ENCODE peak calls at places on chromosome 13, in six cellular contexts. O is colonic mucosa, W is astrocyte, I is ascending aorta, Q is thoracic aorta, R is uterus. K is an unnamed sample. For H3K4me1 and H3K36me3, the result is how much of the 10 kb centered on the place peaks cover.

GRCh38 chr13:104382941-104383340 is 1316.7 kb upstream of the SLC10A2 start:
- DNase-seq in O (no peak), W (peak), I (no peak), Q (no peak), R (no peak), K (no peak)

GRCh38 chr13:98207411-98207810 is 30.3 kb upstream of the RNF113B start:
- DNase-seq in O (no peak), W (peak), I (no peak), Q (no peak), R (no peak), K (no peak)

GRCh38 chr13:64640002-64640401 is 2590.1 kb downstream of the PCDH9 start:
- DNase-seq in O (no peak), W (no peak), I (no peak), Q (no peak), R (no peak), K (no peak)

GRCh38 chr13:98457053-98457452 is 119.9 kb downstream of the STK24 start:
- DNase-seq in O (no peak), W (no peak), I (no peak), Q (no peak), R (no peak), K (peak)

GRCh38 chr13:111384441-111385181 is 64.2 kb downstream of the TEX29 start:
- DNase-seq in O (no peak), W (no peak), I (peak), Q (no peak), R (no peak), K (no peak)

GRCh38 chr13:41614671-41615519 is 157.5 kb downstream of the RGCC start:
- DNase-seq in O (no peak), W (peak), I (no peak), Q (no peak), R (peak), K (no peak)

GRCh38 chr13:100883453-100883852 is 208.9 kb upstream of the TMTC4 start:
- DNase-seq in O (no peak), W (no peak), I (no peak), Q (no peak), R (no peak), K (no peak)

GRCh38 chr13:111283991-111284390 is 36.5 kb upstream of the TEX29 start:
- DNase-seq in O (no peak), W (no peak), I (peak), Q (no peak), R (no peak), K (no peak)

GRCh38 chr13:88031980-88032562 is 360.9 kb downstream of the SLITRK5 start:
- DNase-seq in O (no peak), W (peak), I (no peak), Q (no peak), R (no peak), K (no peak)

GRCh38 chr13:77584111-77584510 is 48.6 kb downstream of the SCEL start:
- DNase-seq in O (no peak), W (no peak), I (no peak), Q (no peak), R (no peak), K (no peak)

GRCh38 chr13:72959643-72960042 is 99.2 kb upstream of the KLF5 start:
- DNase-seq in O (no peak), W (peak), I (no peak), Q (no peak), R (no peak), K (no peak)

GRCh38 chr13:87675851-87676250 is 4.7 kb downstream of the SLITRK5 start:
- DNase-seq in O (no peak), W (no peak), I (no peak), Q (no peak), R (no peak), K (no peak)

GRCh38 chr13:81058211-81058915 is 717.4 kb upstream of the SPRY2 start:
- DNase-seq in O (no peak), W (no peak), I (no peak), Q (no peak), R (no peak), K (no peak)

GRCh38 chr13:28574617-28575142 is 79.8 kb upstream of the FLT1 start:
- DNase-seq in O (peak), W (peak), I (peak), Q (no peak), R (no peak), K (no peak)

GRCh38 chr13:81987159-81987558 is 1646.2 kb upstream of the SPRY2 start:
- DNase-seq in O (no peak), W (no peak), I (no peak), Q (no peak), R (no peak), K (no peak)

GRCh38 chr13:26584713-26585112 is 27.2 kb downstream of the WASF3 start:
- DNase-seq in O (no peak), W (peak), I (no peak), Q (no peak), R (no peak), K (no peak)

GRCh38 chr13:34164585-34164984 is 346.6 kb downstream of the RFC3 start:
- DNase-seq in O (no peak), W (peak), I (no peak), Q (no peak), R (no peak), K (no peak)

GRCh38 chr13:110640591-110641029 is 25.3 kb downstream of the NAXD start:
- DNase-seq in O (no peak), W (peak), I (no peak), Q (no peak), R (no peak), K (peak)

GRCh38 chr13:69970521-69970920 is 137.1 kb upstream of the ATXN8OS start:
- DNase-seq in O (no peak), W (peak), I (no peak), Q (no peak), R (no peak), K (no peak)

GRCh38 chr13:110551284-110551683 is 10.2 kb downstream of the RAB20 start:
- DNase-seq in O (no peak), W (no peak), I (no peak), Q (no peak), R (no peak), K (no peak)

GRCh38 chr13:93248627-93249047 is 22.0 kb downstream of the GPC6 start:
- DNase-seq in O (no peak), W (peak), I (peak), Q (no peak), R (no peak), K (no peak)

GRCh38 chr13:80342541-80343371 is 1.8 kb upstream of the SPRY2 start:
- DNase-seq in O (peak), W (peak), I (peak), Q (no peak), R (peak), K (peak)

GRCh38 chr13:21595546-21595822 is 8.5 kb downstream of the MICU2 start:
- DNase-seq in O (no peak), W (no peak), I (no peak), Q (no peak), R (no peak), K (no peak)

GRCh38 chr13:110221331-110221730 is 85.6 kb downstream of the COL4A1 start:
- DNase-seq in O (no peak), W (no peak), I (no peak), Q (no peak), R (no peak), K (no peak)

GRCh38 chr13:109744512-109745051 is 41.8 kb downstream of the IRS2 start:
- DNase-seq in O (peak), W (peak), I (no peak), Q (no peak), R (peak), K (peak)

GRCh38 chr13:79654520-79654919 is 173.6 kb downstream of the NDFIP2 start:
- DNase-seq in O (no peak), W (peak), I (no peak), Q (no peak), R (no peak), K (no peak)

GRCh38 chr13:110457361-110457760 is 104.2 kb downstream of the RAB20 start:
- DNase-seq in O (no peak), W (no peak), I (no peak), Q (no peak), R (no peak), K (no peak)

GRCh38 chr13:21443171-21443570 is 15.9 kb downstream of the ZDHHC20 start:
- DNase-seq in O (no peak), W (no peak), I (no peak), Q (no peak), R (no peak), K (no peak)

GRCh38 chr13:101447852-101448251 is 4.6 kb upstream of the ITGBL1 start:
- DNase-seq in O (no peak), W (peak), I (no peak), Q (no peak), R (no peak), K (no peak)

GRCh38 chr13:31200636-31200970 is 828 bp downstream of the B3GLCT start:
- DNase-seq in O (peak), W (no peak), I (peak), Q (no peak), R (peak), K (peak)

GRCh38 chr13:38888309-38888708 is 102.3 kb downstream of the STOML3 start:
- DNase-seq in O (no peak), W (peak), I (no peak), Q (no peak), R (no peak), K (no peak)

GRCh38 chr13:41465215-41465907 is 8.0 kb downstream of the RGCC start:
- DNase-seq in O (peak), W (peak), I (peak), Q (no peak), R (no peak), K (peak)

GRCh38 chr13:27533155-27533643 is 82.8 kb upstream of the MTIF3 start:
- DNase-seq in O (peak), W (peak), I (peak), Q (no peak), R (peak), K (peak)

GRCh38 chr13:31434613-31435012 is 234.8 kb downstream of the B3GLCT start:
- DNase-seq in O (no peak), W (no peak), I (no peak), Q (no peak), R (no peak), K (no peak)

GRCh38 chr13:31174018-31174417 is 12.3 kb upstream of the HSPH1 start:
- DNase-seq in O (no peak), W (peak), I (no peak), Q (no peak), R (no peak), K (no peak)

GRCh38 chr13:76884167-76884566 is 2.0 kb downstream of the KCTD12 start:
- DNase-seq in O (peak), W (no peak), I (no peak), Q (no peak), R (peak), K (peak)

GRCh38 chr13:104372128-104372527 is 1305.9 kb upstream of the SLC10A2 start:
- DNase-seq in O (no peak), W (no peak), I (no peak), Q (no peak), R (no peak), K (no peak)

GRCh38 chr13:114341003-114341777 is 26.9 kb downstream of the CHAMP1 start:
- DNase-seq in O (no peak), W (no peak), I (no peak), Q (no peak), R (no peak), K (no peak)

GRCh38 chr13:99498304-99499161 is 2.7 kb upstream of the TM9SF2 start:
- DNase-seq in O (peak), W (peak), I (peak), Q (peak), R (peak), K (peak)

GRCh38 chr13:99505814-99506269 is 4.6 kb downstream of the TM9SF2 start:
- DNase-seq in O (no peak), W (peak), I (no peak), Q (no peak), R (no peak), K (no peak)

GRCh38 chr13:99501952-99502310 is 659 bp downstream of the TM9SF2 start:
- DNase-seq in O (peak), W (peak), I (no peak), Q (no peak), R (no peak), K (no peak)

GRCh38 chr13:99500839-99501134 is 485 bp upstream of the TM9SF2 start:
- DNase-seq in O (no peak), W (no peak), I (no peak), Q (no peak), R (no peak), K (no peak)

DNA sequence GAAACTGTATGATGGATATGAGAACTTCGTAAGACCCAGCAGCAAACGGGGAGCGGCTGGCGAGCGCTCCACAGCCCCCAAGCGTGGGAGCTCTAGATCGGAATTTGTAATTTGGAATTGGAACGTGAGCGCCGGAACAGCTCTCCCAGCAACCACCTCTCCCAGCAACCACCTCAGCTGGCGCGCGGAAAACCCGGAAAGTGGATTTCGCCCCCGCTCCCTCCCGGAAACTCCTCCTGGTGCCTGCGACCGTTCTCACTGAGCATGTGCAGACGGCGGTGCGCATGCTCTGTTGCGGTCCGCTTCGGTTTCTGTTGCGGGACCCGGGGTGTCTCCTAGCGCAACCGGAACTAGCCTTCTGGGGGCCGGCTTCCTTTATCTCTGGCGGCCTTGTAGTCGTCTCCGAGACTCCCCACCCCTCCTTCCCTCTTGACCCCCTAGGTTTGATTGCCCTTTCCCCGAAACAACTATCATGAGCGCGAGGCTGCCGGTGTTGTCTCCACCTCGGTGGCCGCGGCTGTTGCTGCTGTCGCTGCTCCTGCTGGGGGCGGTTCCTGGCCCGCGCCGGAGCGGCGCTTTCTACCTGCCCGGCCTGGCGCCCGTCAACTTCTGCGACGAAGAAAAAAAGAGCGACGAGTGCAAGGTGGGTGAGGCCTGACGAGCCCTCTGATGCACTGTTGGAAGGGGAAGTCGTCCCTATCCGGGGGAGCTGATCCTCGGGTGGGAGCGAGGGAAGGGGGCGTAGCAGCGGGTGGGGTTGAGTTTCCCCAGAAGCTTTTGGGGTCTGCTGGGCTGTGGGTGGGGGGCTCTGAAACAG is at the start of gene TM9SF2:
- DNase-seq in O (peak), W (peak), I (peak), Q (peak), R (peak), K (peak)
- H3K4me1 ChIP-seq in O (under half), W (under half), I (under half), Q (under half), R (under half), K (half or more)

DNA sequence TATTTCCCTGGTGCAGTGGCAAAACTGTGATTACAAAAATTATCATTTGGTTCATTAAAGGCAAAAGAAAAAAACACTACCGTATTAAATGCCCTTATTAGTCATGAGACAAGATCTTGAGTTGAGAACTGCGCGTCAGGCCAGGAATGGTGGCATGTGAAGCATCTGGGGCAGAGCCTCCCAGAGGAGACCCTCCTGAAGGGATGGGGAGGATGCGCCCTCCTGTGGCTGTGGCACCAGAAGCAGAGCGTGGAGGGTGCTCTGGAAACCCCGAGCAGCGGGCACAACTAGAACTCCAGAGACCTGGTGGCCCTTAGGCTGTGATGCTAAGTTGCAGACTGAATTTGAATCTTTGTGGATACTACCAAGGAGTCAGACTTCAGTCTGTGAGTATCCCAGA is 11.5 kb downstream of the CUL4A start:
- DNase-seq in O (no peak), W (peak), I (no peak), Q (no peak), R (no peak), K (peak)
- H3K36me3 ChIP-seq in O (under half), W (under half), I (under half), Q (under half), R (under half), K (half or more)

GRCh38 chr13:45349438-45349837 is 8.5 kb upstream of the TPT1 start:
- DNase-seq in O (no peak), W (no peak), I (no peak), Q (no peak), R (no peak), K (no peak)
- H3K27ac ChIP-seq in O (no peak), W (no peak), I (no peak), Q (no peak), R (peak), K (peak)

GRCh38 chr13:113209880-113210421 is 538 bp downstream of the CUL4A start:
- DNase-seq in O (peak), W (peak), I (peak), Q (no peak), R (peak), K (peak)

GRCh38 chr13:113205428-113205931 is 3.0 kb downstream of the PCID2 start:
- DNase-seq in O (no peak), W (peak), I (no peak), Q (no peak), R (no peak), K (no peak)

GRCh38 chr13:113208424-113209335 is at the start of gene PCID2:
- DNase-seq in O (peak), W (peak), I (peak), Q (peak), R (peak), K (peak)

GRCh38 chr13:113209336-113209879 is at the start of gene CUL4A:
- DNase-seq in O (peak), W (peak), I (peak), Q (no peak), R (peak), K (peak)

DNA sequence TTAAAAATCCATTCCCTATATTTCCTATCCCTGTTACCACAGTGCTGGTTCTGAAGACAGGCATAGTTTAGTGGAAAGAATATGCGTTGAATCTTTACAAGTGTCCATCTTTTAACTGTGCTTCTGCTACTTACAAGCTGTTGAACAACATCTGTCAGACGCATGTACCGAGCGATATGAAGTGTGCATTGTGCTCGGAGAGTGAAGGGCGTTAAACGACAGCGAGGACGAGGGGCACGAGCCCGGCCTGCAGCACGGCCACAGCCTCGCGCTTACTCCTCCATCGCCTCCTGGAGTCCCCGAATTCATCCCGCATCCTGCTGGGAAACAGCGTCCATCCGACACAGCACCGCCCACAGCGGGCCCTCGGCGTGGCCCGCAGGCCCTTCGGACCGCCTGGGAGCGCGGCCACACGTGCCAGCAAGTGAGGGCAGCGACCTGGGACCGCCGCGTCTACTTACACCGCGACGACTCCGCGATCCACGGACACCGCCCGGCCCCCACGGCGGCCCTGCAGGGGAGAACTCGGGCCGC is 512 bp downstream of the PCID2 start:
- DNase-seq in O (peak), W (peak), I (peak), Q (no peak), R (no peak), K (peak)
- H3K4me1 ChIP-seq in O (under half), W (under half), I (under half), Q (under half), R (under half), K (half or more)

GRCh38 chr13:112558696-112559418 is 29.1 kb downstream of the TUBGCP3 start:
- DNase-seq in O (no peak), W (no peak), I (no peak), Q (no peak), R (no peak), K (no peak)

GRCh38 chr13:112567161-112567862 is 20.6 kb downstream of the TUBGCP3 start:
- DNase-seq in O (no peak), W (peak), I (no peak), Q (no peak), R (no peak), K (no peak)

GRCh38 chr13:112562254-112562653 is 25.7 kb downstream of the TUBGCP3 start:
- DNase-seq in O (no peak), W (no peak), I (no peak), Q (no peak), R (no peak), K (no peak)

GRCh38 chr13:112561478-112561877 is 26.5 kb downstream of the TUBGCP3 start:
- DNase-seq in O (no peak), W (no peak), I (no peak), Q (no peak), R (no peak), K (no peak)

GRCh38 chr13:112562786-112563383 is 25.1 kb downstream of the TUBGCP3 start:
- DNase-seq in O (no peak), W (no peak), I (no peak), Q (no peak), R (no peak), K (no peak)
- H3K36me3 ChIP-seq in O (under half), W (under half), I (under half), Q (under half), R (under half), K (under half)

GRCh38 chr13:43978688-43979087 is 99.0 kb downstream of the LACC1 start:
- DNase-seq in O (no peak), W (no peak), I (no peak), Q (no peak), R (no peak), K (no peak)
- H3K27ac ChIP-seq in O (no peak), W (no peak), I (no peak), Q (no peak), R (no peak), K (no peak)

GRCh38 chr13:75443356-75443958 is 38.5 kb downstream of the TBC1D4 start:
- DNase-seq in O (peak), W (no peak), I (no peak), Q (no peak), R (no peak), K (no peak)
- H3K4me1 ChIP-seq in O (under half), W (under half), I (under half), Q (under half), R (under half), K (half or more)

K was measured in left ventricle myocardium inferior.